ENCODE peak calls at places on chromosomes 5 and 9, in four cellular contexts. S, K, W and A are unnamed samples.

GRCh38 chr5:150431048-150431447 is 18.3 kb upstream of the CD74 start:
- DNase-seq in K (no peak), S (no peak), W (no peak), A (no peak)

GRCh38 chr9:121750715-121751623 is 99.5 kb downstream of the DAB2IP start:
- DNase-seq in K (no peak), W (no peak), S (no peak), A (no peak)

GRCh38 chr9:115237383-115238087 is 119.6 kb upstream of the TNC start:
- DNase-seq in K (no peak), W (no peak), S (no peak), A (no peak)

GRCh38 chr5:60633336-60633735 is 66.6 kb downstream of the DEPDC1B start:
- DNase-seq in S (peak; percentile 86), K (peak; percentile 87), W (no peak), A (no peak)

GRCh38 chr9:36151306-36152210 is 15.0 kb downstream of the GLIPR2 start:
- DNase-seq in W (no peak), K (peak; percentile 64), S (peak; percentile 71), A (no peak)

GRCh38 chr5:133051117-133051546 is 681 bp upstream of the HSPA4 start:
- DNase-seq in S (no peak), W (no peak), K (no peak), A (no peak)

GRCh38 chr5:79495311-79495710 is 18.6 kb downstream of the HOMER1 start:
- DNase-seq in W (no peak), K (peak; percentile 43), S (no peak), A (peak; percentile 92)

GRCh38 chr5:116507941-116508655 is 66.5 kb downstream of the SEMA6A start:
- DNase-seq in K (no peak), W (no peak), S (no peak), A (no peak)

GRCh38 chr9:129263836-129264235 is 85.8 kb upstream of the IER5L start:
- DNase-seq in K (no peak), S (no peak), W (no peak), A (no peak)

GRCh38 chr9:128149951-128150593 is 819 bp downstream of the LCN2 start:
- DNase-seq in S (no peak), W (no peak), K (no peak), A (no peak)

GRCh38 chr9:123753011-123753410 is 176.9 kb downstream of the DENND1A start:
- DNase-seq in W (no peak), S (no peak), K (no peak), A (no peak)

GRCh38 chr5:66694036-66694435 is 97.8 kb downstream of the MAST4 start:
- DNase-seq in K (no peak), W (no peak), S (peak; percentile 11), A (no peak)

GRCh38 chr9:4927701-4928100 is 57.4 kb upstream of the JAK2 start:
- DNase-seq in S (no peak), W (no peak), K (no peak), A (peak; percentile 59)

GRCh38 chr9:706606-707451 is 134.7 kb upstream of the DMRT1 start:
- DNase-seq in S (peak; percentile 68), K (peak; percentile 75), W (peak; percentile 64), A (no peak)

GRCh38 chr5:154456540-154456939 is 10.7 kb downstream of the SAP30L start:
- DNase-seq in K (no peak), W (no peak), S (no peak), A (no peak)

GRCh38 chr9:33289501-33289900 is 815 bp upstream of the NFX1 start:
- DNase-seq in K (no peak), S (peak; percentile 9), W (no peak), A (no peak)

GRCh38 chr9:14170973-14171596 is 142.9 kb downstream of the NFIB start:
- DNase-seq in W (no peak), K (peak; percentile 83), S (peak; percentile 67), A (no peak)

GRCh38 chr9:95722141-95722540 is 153.3 kb upstream of the ERCC6L2 start:
- DNase-seq in W (no peak), S (no peak), K (no peak), A (peak; percentile 76)

GRCh38 chr5:33324667-33325307 is 116.0 kb upstream of the TARS1 start:
- DNase-seq in K (no peak), S (no peak), W (no peak), A (no peak)

GRCh38 chr5:14168139-14168792 is 25.1 kb downstream of the TRIO start:
- DNase-seq in K (peak; percentile 51), S (no peak), W (no peak), A (no peak)

GRCh38 chr5:134053840-134054338 is 49.1 kb upstream of the VDAC1 start:
- DNase-seq in K (peak; percentile 8), S (peak; percentile 51), W (no peak), A (no peak)

GRCh38 chr9:98234231-98234825 is 21.1 kb downstream of the TBC1D2 start:
- DNase-seq in K (no peak), S (no peak), W (peak; percentile 41), A (no peak)

GRCh38 chr9:94847486-94847885 is 121.0 kb downstream of the AOPEP start:
- DNase-seq in K (peak; percentile 86), W (no peak), S (peak; percentile 68), A (no peak)

DNA sequence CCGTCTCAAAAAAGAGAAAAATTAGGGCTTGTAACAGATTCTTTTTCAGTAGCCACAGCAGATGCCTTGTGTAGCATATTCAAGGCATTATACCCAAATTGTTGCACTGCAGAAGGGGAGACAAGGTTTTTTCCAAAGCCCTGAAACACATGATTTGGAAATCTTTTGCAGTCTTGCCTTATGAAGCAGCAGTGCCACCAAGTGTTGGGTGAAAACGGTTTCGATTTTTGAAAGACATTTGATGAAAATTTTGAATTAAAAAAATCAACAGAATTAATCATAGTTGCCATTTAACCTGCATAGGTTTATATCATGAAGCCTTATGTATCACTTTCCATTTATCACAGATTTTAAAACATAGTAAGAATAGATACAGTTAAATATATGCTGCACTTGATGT is 479.5 kb downstream of the TAF11L14 start:
- DNase-seq in K (peak; percentile 12), S (peak; percentile 7), W (no peak), A (no peak)
- TF ChIP-seq CTCF in K (peak; percentile 48), S (no peak), W (no peak), A (peak; percentile 45)

GRCh38 chr5:126936775-126937418 is 93.5 kb downstream of the MARCHF3 start:
- DNase-seq in W (no peak), K (no peak), S (no peak), A (no peak)
- TF ChIP-seq CTCF in W (no peak), K (no peak), S (no peak), A (no peak)

GRCh38 chr9:131361202-131361833 is 32.6 kb upstream of the PRRC2B start:
- DNase-seq in K (no peak), S (peak; percentile 13), W (peak; percentile 3), A (no peak)

GRCh38 chr9:131370638-131371037 is 23.2 kb upstream of the PRRC2B start:
- DNase-seq in K (no peak), W (no peak), S (no peak), A (no peak)

GRCh38 chr9:131365546-131365945 is 28.3 kb upstream of the PRRC2B start:
- DNase-seq in S (no peak), W (no peak), K (no peak), A (no peak)

GRCh38 chr9:131367445-131367844 is 26.4 kb upstream of the PRRC2B start:
- DNase-seq in K (no peak), W (no peak), S (no peak), A (peak; percentile 51)

DNA sequence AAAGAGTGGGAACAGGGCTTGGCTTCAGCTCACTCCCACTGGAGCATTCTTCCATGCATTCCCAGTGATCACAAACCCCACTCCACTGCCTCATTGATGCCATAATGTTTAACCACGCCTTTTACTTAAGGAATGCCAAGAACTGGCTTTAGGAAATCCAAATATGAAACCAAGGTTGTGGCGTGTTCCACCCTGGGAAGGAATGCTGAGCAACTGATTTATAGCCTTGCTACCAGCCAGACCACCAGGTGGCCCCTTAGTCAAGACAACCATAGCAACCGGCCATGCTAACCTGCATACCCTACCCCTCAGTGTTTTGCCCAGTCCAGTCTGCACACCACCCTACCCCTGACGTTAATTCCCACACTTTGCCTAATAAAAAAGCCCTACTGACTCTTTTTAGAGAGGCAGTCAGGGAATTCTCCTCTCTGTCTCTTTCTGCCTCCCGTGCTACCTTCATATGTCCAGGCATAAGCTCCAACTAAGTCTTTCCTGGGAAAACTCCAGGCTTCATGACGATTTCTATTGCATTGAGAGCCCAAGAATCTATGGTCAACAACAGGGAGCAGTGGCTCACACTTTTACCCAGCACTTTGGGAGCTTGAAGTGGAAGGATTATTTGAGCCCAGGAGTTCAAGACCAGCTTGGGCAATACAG is 27.0 kb upstream of the PRRC2B start:
- DNase-seq in W (peak; percentile 58), K (peak; percentile 49), S (peak; percentile 54), A (no peak)
- TF ChIP-seq CTCF in W (no peak), K (peak; percentile 38), S (peak; percentile 44), A (no peak)

GRCh38 chr9:134562146-134562753 is 79.4 kb upstream of the COL5A1 start:
- DNase-seq in W (no peak), S (no peak), K (peak; percentile 75), A (no peak)
- TF ChIP-seq CTCF in W (no peak), S (no peak), K (no peak), A (no peak)

GRCh38 chr5:29213475-29213874 is 1980.0 kb upstream of the CDH6 start:
- DNase-seq in W (no peak), S (no peak), K (no peak), A (no peak)

GRCh38 chr5:29218829-29219228 is 1974.7 kb upstream of the CDH6 start:
- DNase-seq in W (no peak), K (no peak), S (no peak), A (no peak)

GRCh38 chr5:29214821-29215220 is 1978.7 kb upstream of the CDH6 start:
- DNase-seq in W (no peak), S (no peak), K (no peak), A (no peak)

DNA sequence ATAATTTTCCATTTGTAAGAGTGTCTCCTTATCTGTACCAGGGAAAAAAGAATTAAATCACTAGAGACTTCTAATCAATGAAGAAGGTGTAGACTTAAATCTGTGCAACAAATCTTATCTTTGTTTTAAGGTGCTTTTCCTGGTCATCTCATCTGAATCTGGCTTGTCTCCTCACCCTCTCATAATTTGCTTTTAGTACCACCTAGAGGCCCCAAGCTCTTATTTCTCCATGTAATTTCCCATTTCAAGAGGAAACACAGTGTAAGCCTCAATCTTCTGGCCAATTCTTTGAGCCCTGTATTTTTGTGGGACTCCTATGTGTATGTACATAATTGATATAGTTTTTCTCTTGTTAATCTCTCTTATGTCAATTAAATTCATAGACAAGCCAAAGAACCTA is 1975.3 kb upstream of the CDH6 start:
- DNase-seq in W (no peak), K (no peak), S (no peak), A (no peak)
- TF ChIP-seq CTCF in W (no peak), K (no peak), S (no peak), A (peak; percentile 44)

GRCh38 chr9:86487222-86487841 is 133.1 kb upstream of the TUT7 start:
- DNase-seq in W (no peak), S (peak; percentile 69), K (peak; percentile 76), A (peak; percentile 27)
- TF ChIP-seq CTCF in W (peak; percentile 33), S (peak; percentile 48), K (peak; percentile 90), A (peak; percentile 68)